ENCODE peak calls at places on chromosomes 13 and 19, in nine cellular contexts. G is T-helper 17 cell; S is activated T-helper 1 cell treated with anti-CD3 and anti-CD28 coated beads, Interleukin-12 subunit alpha, Interleukin-12 subunit beta, Interleukin-2, Interleukin-4 antibody, amounts not matched to agents 30 ng/mL and 10 ng/mL and 1 ng/mL, durations not matched to agents 14 hours and 24 hours and 36 hours; W is stimulated activated CD4-positive, alpha-beta T cell treated with anti-CD3 and anti-CD28 coated beads, Interleukin-1b, Interleukin-23, amount 100 ng/mL, for 24 hours; O is EH; Z is activated CD4-positive, alpha-beta T cell treated with anti-CD3 and anti-CD28 coated beads, Interleukin-2, amount 50 U/mL, for 1 hour; M is brain microvascular endothelial cell; P is GM23248; L is central memory CD8-positive, alpha-beta T cell. N is an unnamed sample.

GRCh38 chr13:112174476-112175110 is 107.6 kb downstream of the SOX1 start:
- DNase-seq in Z (no peak), S (no peak), L (no peak), W (no peak), O (no peak), M (no peak), P (no peak), G (no peak), N (no peak)

GRCh38 chr13:114226088-114226487 is 8.6 kb upstream of the CDC16 start:
- DNase-seq in S (no peak), O (no peak), W (no peak), P (no peak), M (no peak), L (no peak), Z (peak; percentile 16), G (no peak), N (no peak)

GRCh38 chr13:94309997-94310842 is 169.3 kb downstream of the DCT start:
- DNase-seq in O (peak; percentile 92), Z (no peak), W (no peak), G (no peak), P (peak; percentile 79), M (peak; percentile 79), S (no peak), L (no peak), N (no peak)

GRCh38 chr19:35592226-35592625 is 6.3 kb downstream of the PMIS2 start:
- DNase-seq in W (no peak), M (no peak), S (no peak), P (peak; percentile 53), O (peak; percentile 45), L (no peak), Z (no peak), G (no peak), N (peak; percentile 37)

GRCh38 chr13:106865706-106866288 is 297.9 kb upstream of the ARGLU1 start:
- DNase-seq in S (no peak), M (no peak), P (no peak), G (no peak), W (no peak), Z (no peak), L (no peak), O (no peak), N (no peak)

GRCh38 chr13:30191491-30192100 is 115.8 kb downstream of the KATNAL1 start:
- DNase-seq in S (no peak), M (no peak), P (peak; percentile 51), G (no peak), L (no peak), O (peak; percentile 68), W (no peak), Z (no peak), N (no peak)

GRCh38 chr13:60062502-60062901 is 101.2 kb downstream of the DIAPH3 start:
- DNase-seq in M (no peak), W (no peak), P (no peak), S (no peak), O (no peak), Z (no peak), L (no peak), G (no peak), N (no peak)

GRCh38 chr19:17807731-17808316 is 12.9 kb downstream of the B3GNT3 start:
- DNase-seq in L (no peak), Z (no peak), O (no peak), W (no peak), G (no peak), M (no peak), S (no peak), P (no peak), N (no peak)

GRCh38 chr13:33740134-33740538 is 77.8 kb upstream of the RFC3 start:
- DNase-seq in L (no peak), S (no peak), Z (no peak), W (no peak), G (no peak), M (peak; percentile 36), O (peak; percentile 72), P (peak; percentile 91), N (no peak)

GRCh38 chr13:50732712-50733111 is 110.8 kb downstream of the DLEU7 start:
- DNase-seq in W (no peak), O (peak; percentile 85), Z (no peak), P (peak; percentile 89), L (no peak), G (no peak), S (no peak), M (peak; percentile 47), N (no peak)

GRCh38 chr13:79648191-79648590 is 167.2 kb downstream of the NDFIP2 start:
- DNase-seq in Z (no peak), M (no peak), S (no peak), L (no peak), O (no peak), W (no peak), G (no peak), P (no peak), N (no peak)